ENCODE peak calls at places on chromosomes 3 and 15, in seven cellular contexts. One of them, this sample, is unnamed.

GRCh38 chr3:155262295-155262694 is 31.2 kb downstream of the STRIT1 start:
- DNase-seq in HepG2: no peak
- DNase-seq in SK-N-SH: no peak
- DNase-seq in GM12878: no peak
- DNase-seq in HCT116: no peak
- DNase-seq in K562: no peak
- DNase-seq in H1: no peak
- DNase-seq in this sample: no peak

GRCh38 chr3:126208618-126209256 is 28.4 kb upstream of the ALDH1L1 start:
- DNase-seq in HCT116: peak; percentile 76
- DNase-seq in GM12878: no peak
- DNase-seq in SK-N-SH: peak; percentile 41
- DNase-seq in H1: no peak
- DNase-seq in HepG2: peak; percentile 52
- DNase-seq in K562: no peak
- DNase-seq in this sample: no peak

GRCh38 chr3:107910713-107911259 is 180.0 kb downstream of the CD47 start:
- DNase-seq in GM12878: peak; percentile 24
- DNase-seq in HepG2: no peak
- DNase-seq in H1: no peak
- DNase-seq in K562: no peak
- DNase-seq in HCT116: no peak
- DNase-seq in SK-N-SH: no peak
- DNase-seq in this sample: no peak

GRCh38 chr3:57007513-57008415 is 52.7 kb upstream of the SPATA12 start:
- DNase-seq in H1: no peak
- DNase-seq in HepG2: no peak
- DNase-seq in GM12878: no peak
- DNase-seq in K562: peak; percentile 38
- DNase-seq in SK-N-SH: no peak
- DNase-seq in HCT116: peak; percentile 54
- DNase-seq in this sample: no peak

GRCh38 chr3:46110701-46111493 is 83.6 kb upstream of the XCR1 start:
- DNase-seq in HCT116: peak; percentile 61
- DNase-seq in HepG2: no peak
- DNase-seq in H1: no peak
- DNase-seq in GM12878: peak; percentile 97
- DNase-seq in SK-N-SH: no peak
- DNase-seq in K562: no peak
- DNase-seq in this sample: no peak

GRCh38 chr15:94236638-94237037 is 5.3 kb downstream of the MCTP2 start:
- DNase-seq in SK-N-SH: no peak
- DNase-seq in H1: no peak
- DNase-seq in GM12878: no peak
- DNase-seq in HCT116: no peak
- DNase-seq in HepG2: no peak
- DNase-seq in K562: no peak
- DNase-seq in this sample: no peak

GRCh38 chr3:132432639-132433038 is 15.3 kb downstream of the DNAJC13 start:
- DNase-seq in K562: peak; percentile 9
- DNase-seq in H1: no peak
- DNase-seq in HepG2: no peak
- DNase-seq in GM12878: no peak
- DNase-seq in HCT116: peak; percentile 34
- DNase-seq in SK-N-SH: peak; percentile 13
- DNase-seq in this sample: no peak

GRCh38 chr3:43921056-43921455 is 230.3 kb downstream of the ABHD5 start:
- DNase-seq in K562: no peak
- DNase-seq in H1: no peak
- DNase-seq in GM12878: no peak
- DNase-seq in SK-N-SH: no peak
- DNase-seq in HCT116: no peak
- DNase-seq in HepG2: no peak
- DNase-seq in this sample: peak; percentile 25

GRCh38 chr3:194686816-194687637 is 1.3 kb downstream of the FAM43A start:
- DNase-seq in HCT116: no peak
- DNase-seq in K562: no peak
- DNase-seq in SK-N-SH: peak; percentile 78
- DNase-seq in HepG2: no peak
- DNase-seq in GM12878: no peak
- DNase-seq in H1: no peak
- DNase-seq in this sample: no peak

GRCh38 chr3:12222765-12223485 is 64.2 kb upstream of the TIMP4 start:
- DNase-seq in HepG2: peak; percentile 32
- DNase-seq in H1: no peak
- DNase-seq in SK-N-SH: no peak
- DNase-seq in HCT116: no peak
- DNase-seq in GM12878: no peak
- DNase-seq in K562: no peak
- DNase-seq in this sample: no peak

GRCh38 chr15:101308604-101309435 is 13.8 kb upstream of the SNRPA1 start:
- DNase-seq in HepG2: no peak
- DNase-seq in GM12878: no peak
- DNase-seq in HCT116: no peak
- DNase-seq in H1: no peak
- DNase-seq in K562: no peak
- DNase-seq in SK-N-SH: peak; percentile 12
- DNase-seq in this sample: no peak

GRCh38 chr15:82538961-82539689 is 1.1 kb downstream of the RPS17 start:
- DNase-seq in SK-N-SH: peak; percentile 30
- DNase-seq in HepG2: peak; percentile 29
- DNase-seq in HCT116: no peak
- DNase-seq in GM12878: no peak
- DNase-seq in H1: no peak
- DNase-seq in K562: peak; percentile 69
- DNase-seq in this sample: no peak

GRCh38 chr3:66532613-66533012 is 31.8 kb upstream of the LRIG1 start:
- DNase-seq in SK-N-SH: no peak
- DNase-seq in GM12878: no peak
- DNase-seq in H1: no peak
- DNase-seq in HCT116: no peak
- DNase-seq in K562: no peak
- DNase-seq in HepG2: no peak
- DNase-seq in this sample: no peak
- H3K4me3 ChIP-seq in SK-N-SH: no peak overlapping the region
- H3K4me3 ChIP-seq in GM12878: no peak overlapping the region
- H3K4me3 ChIP-seq in H1: no peak overlapping the region
- H3K4me3 ChIP-seq in HCT116: no peak overlapping the region
- H3K4me3 ChIP-seq in K562: no peak overlapping the region
- H3K4me3 ChIP-seq in HepG2: no peak overlapping the region
- H3K4me3 ChIP-seq in this sample: no peak overlapping the region

GRCh38 chr15:92025717-92026270 is 172.3 kb downstream of the SLCO3A1 start:
- DNase-seq in GM12878: no peak
- DNase-seq in HCT116: no peak
- DNase-seq in K562: no peak
- DNase-seq in SK-N-SH: no peak
- DNase-seq in H1: no peak
- DNase-seq in HepG2: no peak
- DNase-seq in this sample: no peak
- TF ChIP-seq YY1 in GM12878: no peak
- TF ChIP-seq YY1 in HCT116: no peak
- TF ChIP-seq YY1 in K562: no peak
- TF ChIP-seq YY1 in SK-N-SH: no peak
- TF ChIP-seq YY1 in H1: no peak
- TF ChIP-seq YY1 in HepG2: no peak
- TF ChIP-seq YY1 in this sample: no peak

GRCh38 chr3:106765342-106765741 is 611.9 kb upstream of the CCDC54 start:
- DNase-seq in SK-N-SH: no peak
- DNase-seq in GM12878: no peak
- DNase-seq in H1: no peak
- DNase-seq in HepG2: no peak
- DNase-seq in HCT116: peak; percentile 81
- DNase-seq in K562: no peak
- DNase-seq in this sample: no peak

GRCh38 chr3:106773795-106774194 is 603.4 kb upstream of the CCDC54 start:
- DNase-seq in K562: no peak
- DNase-seq in H1: no peak
- DNase-seq in HepG2: no peak
- DNase-seq in GM12878: no peak
- DNase-seq in SK-N-SH: no peak
- DNase-seq in HCT116: no peak
- DNase-seq in this sample: no peak

DNA sequence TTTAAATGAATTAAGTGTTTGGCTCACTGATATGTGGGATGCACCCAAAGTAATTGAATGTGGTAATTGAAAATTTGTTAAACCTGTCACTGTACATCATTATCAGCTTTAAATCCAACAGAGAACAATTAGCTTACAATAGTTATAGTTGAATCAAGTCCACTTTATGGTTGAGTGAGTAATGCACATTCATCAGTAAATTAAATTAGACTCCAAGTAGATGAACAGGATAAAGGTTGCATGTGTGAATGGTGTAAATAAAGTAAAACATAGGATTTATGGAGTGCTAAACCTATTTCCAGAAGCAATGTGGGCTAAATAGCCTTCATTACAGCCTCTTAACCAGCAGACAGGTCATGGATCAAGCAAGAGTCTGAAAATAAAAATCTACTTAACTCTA is 608.2 kb upstream of the CCDC54 start:
- DNase-seq in H1: no peak
- DNase-seq in HepG2: no peak
- DNase-seq in HCT116: no peak
- DNase-seq in GM12878: no peak
- DNase-seq in K562: no peak
- DNase-seq in SK-N-SH: no peak
- DNase-seq in this sample: no peak
- H3K4me3 ChIP-seq in H1: no peak overlapping the region
- H3K4me3 ChIP-seq in HepG2: no peak overlapping the region
- H3K4me3 ChIP-seq in HCT116: no peak overlapping the region
- H3K4me3 ChIP-seq in GM12878: no peak overlapping the region
- H3K4me3 ChIP-seq in K562: no peak overlapping the region
- H3K4me3 ChIP-seq in SK-N-SH: no peak overlapping the region
- H3K4me3 ChIP-seq in this sample: no peak overlapping the region

DNA sequence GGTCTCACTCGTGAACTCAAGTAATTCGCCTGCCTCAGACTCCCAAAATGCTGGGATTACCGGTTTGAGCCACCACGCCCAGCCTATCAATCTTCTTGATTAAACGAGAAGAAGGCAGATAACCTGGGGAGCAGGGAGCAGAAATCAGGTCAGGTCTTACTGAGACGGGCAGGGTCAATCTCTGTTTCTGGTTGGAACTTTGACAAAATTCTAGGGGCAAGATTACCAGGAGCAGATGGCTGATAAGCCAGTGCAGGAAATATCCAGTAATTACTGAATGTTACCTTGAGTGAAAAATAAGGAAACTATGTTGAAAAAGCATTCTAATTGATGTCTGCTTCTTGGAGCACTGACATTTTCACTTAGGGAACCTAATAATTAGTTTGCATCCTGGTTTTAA is 24.4 kb upstream of the GOLM2 start:
- DNase-seq in SK-N-SH: no peak
- DNase-seq in K562: no peak
- DNase-seq in H1: no peak
- DNase-seq in HepG2: no peak
- DNase-seq in HCT116: no peak
- DNase-seq in GM12878: no peak
- DNase-seq in this sample: no peak
- TF ChIP-seq YY1 in SK-N-SH: no peak
- TF ChIP-seq YY1 in K562: no peak
- TF ChIP-seq YY1 in H1: no peak
- TF ChIP-seq YY1 in HepG2: no peak
- TF ChIP-seq YY1 in HCT116: no peak
- TF ChIP-seq YY1 in GM12878: no peak
- TF ChIP-seq YY1 in this sample: no peak

GRCh38 chr15:66156310-66156975 is 97.1 kb downstream of the MEGF11 start:
- DNase-seq in HepG2: no peak
- DNase-seq in H1: no peak
- DNase-seq in SK-N-SH: no peak
- DNase-seq in HCT116: no peak
- DNase-seq in GM12878: no peak
- DNase-seq in K562: no peak
- DNase-seq in this sample: no peak
- H3K4me3 ChIP-seq in HepG2: no peak overlapping the region
- H3K4me3 ChIP-seq in H1: no peak overlapping the region
- H3K4me3 ChIP-seq in SK-N-SH: no peak overlapping the region
- H3K4me3 ChIP-seq in HCT116: no peak overlapping the region
- H3K4me3 ChIP-seq in GM12878: no peak overlapping the region
- H3K4me3 ChIP-seq in K562: no peak overlapping the region
- H3K4me3 ChIP-seq in this sample: no peak overlapping the region

GRCh38 chr3:140258222-140258724 is 323.3 kb downstream of the CLSTN2 start:
- DNase-seq in HCT116: no peak
- DNase-seq in H1: no peak
- DNase-seq in K562: no peak
- DNase-seq in HepG2: no peak
- DNase-seq in SK-N-SH: no peak
- DNase-seq in GM12878: no peak
- DNase-seq in this sample: no peak
- TF ChIP-seq YY1 in HCT116: no peak
- TF ChIP-seq YY1 in H1: no peak
- TF ChIP-seq YY1 in K562: no peak
- TF ChIP-seq YY1 in HepG2: no peak
- TF ChIP-seq YY1 in SK-N-SH: no peak
- TF ChIP-seq YY1 in GM12878: no peak
- TF ChIP-seq YY1 in this sample: no peak

GRCh38 chr15:27623149-27623548 is 476.0 kb downstream of the OCA2 start:
- DNase-seq in HepG2: no peak
- DNase-seq in HCT116: no peak
- DNase-seq in K562: no peak
- DNase-seq in H1: no peak
- DNase-seq in SK-N-SH: no peak
- DNase-seq in GM12878: no peak
- DNase-seq in this sample: no peak
- H3K4me3 ChIP-seq in HepG2: no peak overlapping the region
- H3K4me3 ChIP-seq in HCT116: no peak overlapping the region
- H3K4me3 ChIP-seq in K562: no peak overlapping the region
- H3K4me3 ChIP-seq in H1: no peak overlapping the region
- H3K4me3 ChIP-seq in SK-N-SH: no peak overlapping the region
- H3K4me3 ChIP-seq in GM12878: no peak overlapping the region
- H3K4me3 ChIP-seq in this sample: no peak overlapping the region

GRCh38 chr3:124007186-124007585 is 15.3 kb upstream of the ROPN1 start:
- DNase-seq in SK-N-SH: no peak
- DNase-seq in HCT116: no peak
- DNase-seq in K562: no peak
- DNase-seq in GM12878: no peak
- DNase-seq in HepG2: no peak
- DNase-seq in H1: no peak
- DNase-seq in this sample: no peak
- TF ChIP-seq YY1 in SK-N-SH: no peak
- TF ChIP-seq YY1 in HCT116: no peak
- TF ChIP-seq YY1 in K562: no peak
- TF ChIP-seq YY1 in GM12878: no peak
- TF ChIP-seq YY1 in HepG2: no peak
- TF ChIP-seq YY1 in H1: no peak
- TF ChIP-seq YY1 in this sample: no peak